ENCODE peak calls at places on chromosomes 1 and 21, in six cellular contexts. Q is lung; D is lung microvascular endothelial cell; K is effector memory CD4-positive, alpha-beta T cell; B is endodermal cell; A is NCI-H1694 treated with DMSO at 0.1 percent for 48 hours. S is an unnamed sample.

GRCh38 chr1:245771521-245772281 is 616.9 kb downstream of the KIF26B start:
- DNase-seq in Q (no peak), D (no peak), K (no peak), B (no peak), A (no peak), S (no peak)

GRCh38 chr1:245412301-245412700 is 257.5 kb downstream of the KIF26B start:
- DNase-seq in Q (no peak), D (no peak), K (no peak), B (no peak), A (no peak), S (no peak)

GRCh38 chr1:120179420-120180348 is 3.4 kb upstream of the SEC22B start:
- DNase-seq in Q (no peak), D (peak), K (no peak), B (peak), A (no peak), S (no peak)

GRCh38 chr1:41100170-41100569 is 78.6 kb upstream of the SLFNL1 start:
- DNase-seq in Q (no peak), D (no peak), K (no peak), B (no peak), A (no peak), S (no peak)

GRCh38 chr1:27353629-27354028 is 11.8 kb downstream of the SYTL1 start:
- DNase-seq in Q (no peak), D (no peak), K (no peak), B (no peak), A (no peak), S (no peak)

GRCh38 chr1:77371396-77371795 is 89.6 kb downstream of the AK5 start:
- DNase-seq in Q (no peak), D (no peak), K (no peak), B (no peak), A (no peak), S (no peak)

GRCh38 chr1:108729481-108729880 is 16.8 kb downstream of the FNDC7 start:
- DNase-seq in Q (no peak), D (no peak), K (no peak), B (no peak), A (no peak), S (no peak)

GRCh38 chr1:227764019-227764391 is 28.8 kb downstream of the SNAP47 start:
- DNase-seq in Q (no peak), D (no peak), K (no peak), B (no peak), A (no peak), S (no peak)

GRCh38 chr1:156912861-156913808 is 7.3 kb upstream of the LRRC71 start:
- DNase-seq in Q (peak), D (peak), K (no peak), B (peak), A (no peak), S (no peak)

GRCh38 chr1:169809370-169810095 is 14.8 kb upstream of the METTL18 start:
- DNase-seq in Q (no peak), D (peak), K (peak), B (no peak), A (no peak), S (no peak)

GRCh38 chr1:4433075-4433474 is 221.3 kb upstream of the AJAP1 start:
- DNase-seq in Q (no peak), D (no peak), K (no peak), B (no peak), A (no peak), S (no peak)

GRCh38 chr21:29228306-29228705 is 70.4 kb upstream of the BACH1 start:
- DNase-seq in Q (no peak), D (no peak), K (no peak), B (no peak), A (no peak), S (no peak)

GRCh38 chr1:85340427-85340826 is 64.0 kb upstream of the BCL10 start:
- DNase-seq in Q (no peak), D (no peak), K (no peak), B (no peak), A (no peak), S (no peak)

S was measured in stomach.